ENCODE peak calls at places on chromosome 1, in six cellular contexts. A, K, F, C, I and X are unnamed samples.

GRCh38 chr1:3759800-3760199 is 7.5 kb downstream of the CCDC27 start:
- DNase-seq in C (no peak), I (no peak), A (peak), K (no peak), F (no peak), X (no peak)

GRCh38 chr1:224580006-224580405 is 36.1 kb upstream of the CNIH3 start:
- DNase-seq in K (no peak), I (no peak), C (no peak), F (no peak), A (no peak), X (no peak)

GRCh38 chr1:94859157-94859556 is 39.0 kb downstream of the SLC44A3 start:
- DNase-seq in K (no peak), A (no peak), F (no peak), I (no peak), C (no peak), X (no peak)

GRCh38 chr1:235015291-235015990 is 113.2 kb downstream of the TOMM20 start:
- DNase-seq in K (no peak), A (no peak), I (peak), F (no peak), C (no peak), X (no peak)

GRCh38 chr1:212699104-212699838 is 369 bp downstream of the BATF3 start:
- DNase-seq in C (peak), K (peak), F (peak), I (no peak), A (peak), X (no peak)

GRCh38 chr1:50570064-50570463 is 146.8 kb upstream of the DMRTA2 start:
- DNase-seq in K (no peak), A (no peak), I (no peak), F (no peak), C (peak), X (no peak)

GRCh38 chr1:4584471-4584870 is 69.9 kb upstream of the AJAP1 start:
- DNase-seq in C (no peak), K (no peak), F (no peak), A (no peak), I (no peak), X (no peak)

GRCh38 chr1:220300442-220301121 is 28.3 kb upstream of the RAB3GAP2 start:
- DNase-seq in F (no peak), A (peak), C (peak), K (no peak), I (no peak), X (no peak)

GRCh38 chr1:27102707-27103468 is 52.0 kb downstream of the SLC9A1 start:
- DNase-seq in I (no peak), A (peak), C (peak), F (peak), K (peak), X (peak)

GRCh38 chr1:238176441-238176840 is 285.7 kb upstream of the ZP4 start:
- DNase-seq in F (no peak), A (no peak), I (no peak), K (no peak), C (no peak), X (no peak)

GRCh38 chr1:212635141-212635601 is 26.6 kb downstream of the ATF3 start:
- DNase-seq in F (no peak), A (no peak), I (peak), C (no peak), K (no peak), X (no peak)

GRCh38 chr1:101332622-101333021 is 95.8 kb downstream of the S1PR1 start:
- DNase-seq in F (no peak), I (no peak), C (no peak), A (no peak), K (no peak), X (no peak)
- TF ChIP-seq POLR2A in F (no peak), I (no peak), C (no peak), A (no peak), K (no peak), X (no peak)

GRCh38 chr1:166705376-166706289 is 133.6 kb upstream of the POGK start:
- DNase-seq in C (no peak), A (peak), I (no peak), K (no peak), F (no peak), X (no peak)
- TF ChIP-seq POLR2AphosphoS5 in C (no peak), A (peak), I (no peak), K (no peak), F (no peak), X (no peak)

DNA sequence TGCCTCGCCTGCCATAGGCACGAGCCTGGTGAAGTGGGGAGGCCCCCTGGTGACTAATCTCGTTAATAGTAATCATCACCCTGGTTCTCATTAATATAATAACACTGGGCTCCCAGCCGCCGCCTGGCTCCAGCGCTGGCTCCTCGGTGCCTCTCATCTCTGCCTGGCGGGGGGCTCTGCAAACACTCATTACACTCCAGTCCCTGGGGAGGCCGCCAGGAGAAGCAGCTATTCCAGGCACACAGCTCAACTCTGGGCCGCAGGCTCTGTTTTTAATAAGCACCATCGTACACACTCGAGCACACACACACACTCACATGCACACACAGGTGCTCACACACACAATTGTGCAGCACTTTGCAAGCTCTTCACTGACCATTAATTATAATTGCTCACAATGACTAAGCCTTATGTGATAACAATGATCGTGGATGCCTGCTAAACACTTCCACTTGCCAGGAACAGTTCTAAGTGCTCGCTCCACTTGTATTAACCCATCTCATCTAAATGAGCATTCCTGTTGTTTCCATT is 52.2 kb downstream of the SDC3 start:
- DNase-seq in F (no peak), I (no peak), A (no peak), K (no peak), C (no peak), X (no peak)
- TF ChIP-seq TAF1 in F (no peak), I (no peak), A (no peak), K (no peak), C (no peak), X (no peak)

GRCh38 chr1:246608616-246609376 is 42.5 kb downstream of the CNST start:
- DNase-seq in A (no peak), K (no peak), F (no peak), C (peak), I (no peak), X (no peak)
- TF ChIP-seq POLR2A in A (no peak), K (no peak), F (no peak), C (no peak), I (no peak), X (no peak)